ENCODE peak calls at places on chromosomes 16 and 17, in seven cellular contexts. L is breast epithelium, Q is stomach, R is prostate gland, P is GM23338, Z is suprapubic skin, V is GM12891. H is an unnamed sample.

GRCh38 chr16:11291021-11291716 is 10.0 kb upstream of the PRM1 start:
- DNase-seq in P (peak), R (no peak), Q (no peak), L (no peak), Z (no peak), V (no peak), H (no peak)

GRCh38 chr16:6856578-6856977 is 476.1 kb upstream of the RBFOX1 start:
- DNase-seq in R (no peak), V (no peak), Z (no peak), Q (no peak), L (no peak), P (no peak), H (no peak)

GRCh38 chr16:67191995-67192681 is at the start of gene E2F4:
- DNase-seq in P (peak), L (peak), Z (peak), Q (peak), R (peak), V (peak), H (peak)

GRCh38 chr16:48272837-48273421 is 25.6 kb upstream of the ABCC11 start:
- DNase-seq in Z (no peak), L (peak), V (no peak), Q (no peak), R (no peak), P (no peak), H (no peak)

GRCh38 chr16:21264226-21265036 is 13.7 kb downstream of the CRYM start:
- DNase-seq in V (no peak), Z (no peak), P (no peak), R (peak), Q (no peak), L (no peak), H (no peak)

GRCh38 chr16:62225675-62226074 is 189.4 kb upstream of the CDH8 start:
- DNase-seq in Q (peak), L (peak), V (peak), Z (peak), P (peak), R (no peak), H (no peak)

GRCh38 chr17:31672161-31672819 is 186.8 kb downstream of the COPRS start:
- DNase-seq in L (no peak), P (no peak), Q (no peak), V (no peak), Z (no peak), R (no peak), H (no peak)

GRCh38 chr16:12462690-12463646 is 340.7 kb downstream of the CPPED1 start:
- DNase-seq in P (no peak), R (no peak), V (no peak), L (no peak), Q (no peak), Z (no peak), H (no peak)

GRCh38 chr17:12050646-12051225 is 30.1 kb downstream of the MAP2K4 start:
- DNase-seq in R (no peak), V (no peak), Z (no peak), L (no peak), P (no peak), Q (no peak), H (no peak)

GRCh38 chr17:10018461-10018891 is 113.4 kb upstream of the RCVRN start:
- DNase-seq in Z (no peak), V (peak), Q (no peak), L (no peak), R (no peak), P (no peak), H (no peak)

GRCh38 chr17:13044713-13045112 is 26.9 kb upstream of the ELAC2 start:
- DNase-seq in P (no peak), R (no peak), Z (no peak), Q (no peak), V (no peak), L (no peak), H (no peak)

GRCh38 chr17:80474231-80474932 is 2.0 kb downstream of the NPTX1 start:
- DNase-seq in Z (no peak), V (no peak), R (peak), L (no peak), Q (no peak), P (no peak), H (peak)

DNA sequence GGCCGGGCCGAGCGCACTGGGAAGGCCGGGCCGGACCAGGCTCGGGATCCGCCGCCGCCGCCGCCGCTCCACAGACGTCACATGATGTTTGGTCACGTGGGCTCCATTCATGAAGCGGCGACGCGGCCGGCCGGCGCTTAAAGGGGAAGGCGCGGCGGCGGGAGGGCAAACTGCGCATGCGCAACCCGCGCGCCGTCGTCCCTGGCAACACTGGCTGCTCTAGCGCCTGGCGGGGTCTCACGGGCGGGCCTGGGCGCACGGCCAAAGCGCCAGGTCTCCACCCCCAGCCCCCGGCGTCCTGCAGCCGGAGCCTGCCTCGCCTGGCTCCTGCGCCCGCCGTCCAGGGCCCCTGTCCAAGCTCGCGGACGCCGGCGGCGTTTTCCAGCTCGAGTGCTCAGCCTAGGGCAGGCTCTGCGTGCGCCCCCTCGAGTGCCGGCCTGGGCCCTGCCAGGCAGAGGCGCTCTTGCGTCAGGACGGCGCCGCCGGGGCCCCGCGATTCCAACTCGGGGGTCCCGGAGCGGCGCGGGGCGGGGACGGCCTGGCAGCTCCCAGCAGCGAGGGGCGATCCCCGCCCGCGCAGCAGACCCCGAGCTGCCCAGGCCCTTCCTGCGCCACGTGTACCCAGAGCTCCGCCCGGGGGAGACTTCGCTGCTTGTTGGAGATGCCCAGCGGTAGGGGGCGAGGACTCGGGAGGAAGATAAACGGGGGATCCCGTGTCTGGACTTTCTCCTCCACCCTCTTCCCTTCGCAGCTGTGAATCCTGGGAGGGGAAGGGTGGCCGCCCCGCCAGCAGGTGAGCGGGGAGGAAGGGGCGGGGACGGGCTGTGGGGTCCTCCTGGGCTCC is at the start of gene MAFG:
- DNase-seq in V (peak), Z (peak), L (peak), R (peak), Q (peak), P (peak), H (peak)
- TF ChIP-seq POLR2AphosphoS5 in V (no peak), Z (no peak), L (peak), R (peak), Q (peak), P (peak), H (peak)

GRCh38 chr16:70550082-70550481 is 26.5 kb downstream of the SF3B3 start:
- DNase-seq in R (no peak), L (no peak), Q (no peak), P (no peak), V (no peak), Z (no peak), H (no peak)

GRCh38 chr16:70553645-70554044 is 30.0 kb downstream of the SF3B3 start:
- DNase-seq in L (no peak), R (no peak), V (no peak), Q (no peak), P (no peak), Z (no peak), H (no peak)

GRCh38 chr16:70551788-70552187 is 28.2 kb downstream of the SF3B3 start:
- DNase-seq in L (no peak), V (no peak), P (no peak), R (no peak), Z (no peak), Q (no peak), H (no peak)

GRCh38 chr16:70553175-70553574 is 29.6 kb downstream of the SF3B3 start:
- DNase-seq in P (no peak), Z (no peak), L (no peak), V (no peak), Q (no peak), R (no peak), H (no peak)

GRCh38 chr16:70552675-70553074 is 29.1 kb downstream of the SF3B3 start:
- DNase-seq in L (no peak), V (no peak), Z (no peak), R (no peak), Q (no peak), P (no peak), H (no peak)
- TF ChIP-seq POLR2AphosphoS5 in L (no peak), V (no peak), Z (no peak), R (no peak), Q (no peak), P (no peak), H (no peak)

GRCh38 chr17:35795007-35795870 is at the start of gene MMP28:
- DNase-seq in P (peak), V (peak), Q (peak), R (no peak), Z (peak), L (no peak), H (no peak)
- TF ChIP-seq POLR2AphosphoS5 in P (no peak), V (no peak), Q (peak), R (no peak), Z (no peak), L (no peak), H (peak)

DNA sequence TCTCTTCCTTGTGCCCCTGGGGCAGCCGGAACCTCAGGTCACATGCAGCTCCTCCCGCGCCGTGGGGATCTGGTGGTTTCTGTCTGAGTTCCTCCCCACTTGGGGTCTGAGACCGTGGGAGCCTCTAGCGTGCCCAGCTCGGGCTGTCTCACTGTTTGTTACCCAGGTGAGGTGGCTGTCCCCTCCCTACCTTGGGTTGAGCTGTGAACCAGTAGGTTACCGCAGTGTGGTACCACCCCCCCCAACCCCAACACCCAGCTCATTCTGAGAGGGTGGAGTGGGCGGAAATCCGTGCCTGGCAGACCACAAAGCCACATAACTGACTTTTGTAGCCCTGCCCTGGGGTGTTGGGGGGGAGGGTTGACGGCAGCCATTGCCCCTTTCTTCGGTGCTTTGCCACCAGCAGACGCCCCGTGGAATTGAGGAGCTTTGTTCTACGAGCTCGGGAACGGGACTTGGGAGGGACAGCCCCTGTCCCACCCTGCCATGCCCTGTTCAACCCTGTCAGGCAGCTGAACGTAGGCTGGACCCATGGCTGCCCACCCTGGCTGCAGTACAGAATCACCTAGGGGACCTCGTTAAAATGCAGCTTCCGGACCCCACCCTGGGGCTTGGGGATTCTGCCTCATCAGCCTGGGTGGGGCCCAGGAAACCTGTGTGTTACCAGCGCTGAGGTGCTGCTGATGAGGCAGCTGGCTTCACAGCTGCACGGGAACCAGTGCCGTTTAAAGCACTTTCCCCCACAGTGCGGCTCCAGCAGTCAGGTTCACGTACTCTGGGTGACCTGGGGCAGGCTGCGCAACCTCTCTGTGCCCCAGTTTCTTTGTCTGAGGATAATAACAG is 18.5 kb downstream of the RAP1GAP2 start:
- DNase-seq in L (no peak), P (no peak), R (no peak), Z (no peak), V (peak), Q (no peak), H (no peak)
- TF ChIP-seq POLR2AphosphoS5 in L (no peak), P (no peak), R (no peak), Z (no peak), V (no peak), Q (no peak), H (no peak)

GRCh38 chr17:78923660-78924453 is 1.3 kb downstream of the TIMP2 start:
- DNase-seq in P (peak), V (peak), R (peak), Z (peak), L (peak), Q (peak), H (peak)

GRCh38 chr17:78922876-78923498 is 2.2 kb downstream of the TIMP2 start:
- DNase-seq in Q (no peak), Z (no peak), P (no peak), V (no peak), R (no peak), L (no peak), H (no peak)

GRCh38 chr17:78925662-78926555 is 722 bp upstream of the TIMP2 start:
- DNase-seq in L (peak), P (peak), V (no peak), Q (peak), R (no peak), Z (peak), H (peak)

GRCh38 chr17:78925234-78925633 is at the start of gene TIMP2:
- DNase-seq in Q (peak), P (peak), V (peak), Z (peak), L (peak), R (peak), H (peak)

DNA sequence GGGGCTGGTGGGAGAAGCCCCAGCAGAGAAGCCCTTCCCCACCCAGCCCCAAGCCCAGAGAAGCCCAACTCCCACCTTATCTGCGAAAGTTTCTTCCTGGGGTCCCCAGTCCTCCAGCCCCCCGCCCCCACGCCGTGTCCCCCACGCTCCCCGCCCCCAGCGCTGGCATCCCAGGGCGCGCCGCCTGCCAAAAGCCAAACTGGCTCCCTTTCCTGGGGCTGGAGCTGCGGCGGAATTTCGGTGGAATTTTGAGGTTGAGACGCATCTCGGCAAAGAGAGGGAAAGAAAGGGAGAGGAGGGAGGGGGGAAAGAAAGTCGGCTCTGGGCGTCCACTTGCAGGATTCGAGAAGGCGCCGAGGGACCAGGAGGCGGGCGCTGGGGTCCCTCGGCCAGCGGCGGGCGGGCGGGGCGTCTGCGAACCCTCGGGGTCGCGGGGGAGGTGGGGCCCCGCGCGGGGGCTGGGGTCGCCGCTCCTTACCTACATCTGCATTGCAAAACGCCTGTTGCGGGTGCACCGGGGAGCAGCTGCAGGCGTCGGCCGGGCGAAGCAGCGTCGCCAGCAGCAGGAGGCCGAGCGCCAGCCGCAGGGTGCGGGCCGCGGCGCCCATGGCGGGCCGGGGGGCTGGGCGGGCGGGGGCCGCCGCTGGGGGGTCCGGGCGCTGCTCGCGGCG is 571 bp downstream of the TIMP2 start:
- DNase-seq in R (no peak), P (peak), Q (no peak), V (peak), Z (no peak), L (peak), H (no peak)
- TF ChIP-seq POLR2AphosphoS5 in R (no peak), P (no peak), Q (no peak), V (no peak), Z (no peak), L (no peak), H (no peak)

GRCh38 chr17:7330099-7331015 is 1.2 kb upstream of the NEURL4 start:
- DNase-seq in L (peak), Z (no peak), P (peak), Q (peak), R (peak), V (peak), H (peak)

GRCh38 chr17:7327501-7327900 is 1.6 kb downstream of the NEURL4 start:
- DNase-seq in P (no peak), Q (no peak), Z (no peak), V (no peak), R (no peak), L (no peak), H (no peak)

GRCh38 chr17:7328009-7328408 is 1.1 kb downstream of the NEURL4 start:
- DNase-seq in P (no peak), Z (no peak), R (no peak), Q (no peak), L (no peak), V (no peak), H (no peak)

GRCh38 chr17:7328840-7329359 is at the start of gene NEURL4:
- DNase-seq in L (no peak), Q (no peak), P (peak), Z (no peak), R (no peak), V (no peak), H (no peak)

DNA sequence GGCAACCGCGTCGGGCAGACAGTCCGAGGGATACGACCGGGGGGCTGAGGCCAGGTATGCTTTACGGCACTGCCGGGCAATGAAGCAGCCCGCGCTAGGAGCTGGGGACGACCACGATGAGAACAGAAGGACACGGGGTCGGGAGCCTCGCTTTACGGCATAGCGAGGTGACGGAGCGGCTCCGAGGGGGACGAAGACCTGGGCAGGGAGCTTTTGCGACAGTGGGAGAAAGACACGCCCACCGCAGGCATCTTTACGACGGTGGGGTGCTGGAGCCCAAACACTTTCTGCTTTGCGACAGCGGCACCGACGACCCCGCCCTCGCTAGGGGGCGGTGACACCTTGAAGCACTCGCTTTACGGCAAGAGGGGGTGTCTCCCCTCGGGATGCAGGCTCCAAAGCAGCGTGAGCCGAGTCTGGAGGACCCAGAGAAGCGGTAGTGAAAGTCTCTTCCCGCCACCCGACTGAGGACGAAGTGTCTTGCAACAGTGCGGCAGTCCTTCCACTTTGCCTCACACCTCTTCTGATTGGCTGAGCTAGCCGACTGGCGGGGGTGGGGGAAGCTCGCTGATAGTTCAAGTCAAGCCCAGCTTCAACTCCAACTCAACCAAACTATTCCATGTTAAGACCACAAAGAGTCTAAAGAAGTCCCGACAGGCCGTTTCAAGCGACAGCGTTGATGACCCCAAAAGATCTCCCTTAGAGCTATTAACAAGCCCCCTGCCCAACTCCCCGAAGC is 394 bp upstream of the NEURL4 start:
- DNase-seq in R (peak), Q (peak), P (peak), Z (peak), L (peak), V (peak), H (peak)
- TF ChIP-seq POLR2AphosphoS5 in R (peak), Q (peak), P (peak), Z (no peak), L (peak), V (peak), H (peak)

GRCh38 chr17:82551779-82552457 is 32.4 kb downstream of the FOXK2 start:
- DNase-seq in P (peak), Z (peak), L (peak), R (peak), Q (peak), V (peak), H (peak)
- TF ChIP-seq POLR2AphosphoS5 in P (no peak), Z (no peak), L (peak), R (peak), Q (peak), V (peak), H (peak)

DNA sequence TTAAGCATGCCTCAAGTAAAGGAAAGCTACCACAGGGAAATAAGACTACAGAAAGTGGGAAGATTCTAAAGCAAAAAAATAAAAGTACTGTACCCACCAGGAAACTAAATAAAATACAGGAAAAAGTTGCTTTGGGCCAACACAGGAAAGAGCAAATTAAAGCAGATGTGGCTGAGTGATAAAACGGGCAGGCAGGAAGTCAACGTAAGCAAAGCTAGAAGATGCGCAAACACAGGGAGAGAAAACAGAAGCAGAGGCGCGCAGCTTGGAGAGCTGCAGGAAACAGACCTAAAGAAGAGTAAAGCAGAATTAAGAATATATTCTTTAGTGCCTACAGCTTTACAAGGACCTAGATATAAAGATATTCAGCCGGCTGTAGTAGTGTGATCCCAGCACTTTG is 21.7 kb downstream of the USP36 start:
- DNase-seq in Z (no peak), Q (peak), R (no peak), P (no peak), L (no peak), V (no peak), H (no peak)
- TF ChIP-seq POLR2AphosphoS5 in Z (no peak), Q (no peak), R (peak), P (no peak), L (no peak), V (no peak), H (peak)